ENCODE peak calls at places on chromosome 1, in four cellular contexts. S is ovary, Y is tibial artery, E is transverse colon. I is an unnamed sample.

GRCh38 chr1:162632234-162632666 is at the start of gene DDR2:
- DNase-seq in S (peak; percentile 84), E (peak; percentile 58), Y (peak; percentile 89), I (no peak)

GRCh38 chr1:172955161-172955821 is 95.5 kb downstream of the TNFSF18 start:
- DNase-seq in S (no peak), E (no peak), Y (no peak), I (no peak)

GRCh38 chr1:230083053-230083452 is 16.0 kb downstream of the GALNT2 start:
- DNase-seq in S (no peak), Y (no peak), E (no peak), I (no peak)

GRCh38 chr1:91018006-91018405 is 3.8 kb downstream of the ZNF644 start:
- DNase-seq in S (no peak), E (no peak), Y (no peak), I (no peak)

GRCh38 chr1:66022904-66023620 is 230.4 kb downstream of the PDE4B start:
- DNase-seq in E (no peak), Y (no peak), S (no peak), I (no peak)

GRCh38 chr1:162151900-162152829 is 82.7 kb downstream of the NOS1AP start:
- DNase-seq in E (no peak), Y (no peak), S (no peak), I (no peak)

GRCh38 chr1:89995595-89996397 is 886 bp downstream of the ZNF326 start:
- DNase-seq in Y (no peak), E (peak; percentile 73), S (no peak), I (no peak)

GRCh38 chr1:204293605-204294365 is 65.9 kb downstream of the PLEKHA6 start:
- DNase-seq in S (no peak), E (no peak), Y (peak; percentile 55), I (no peak)

GRCh38 chr1:210151063-210151672 is 81.4 kb upstream of the SERTAD4 start:
- DNase-seq in S (no peak), E (no peak), Y (no peak), I (no peak)

GRCh38 chr1:178502330-178502714 is 5.6 kb upstream of the CLEC20A start:
- DNase-seq in Y (no peak), E (no peak), S (no peak), I (no peak)

GRCh38 chr1:153616144-153616884 is at the start of gene S100A14:
- DNase-seq in Y (no peak), S (no peak), E (peak; percentile 94), I (no peak)

GRCh38 chr1:42692461-42692860 is 10.2 kb downstream of the YBX1 start:
- DNase-seq in S (no peak), Y (no peak), E (peak; percentile 57), I (no peak)

GRCh38 chr1:115761601-115762302 is 6.8 kb downstream of the CASQ2 start:
- DNase-seq in S (no peak), E (no peak), Y (no peak), I (no peak)

GRCh38 chr1:107776898-107777663 is 187.9 kb downstream of the VAV3 start:
- DNase-seq in E (no peak), Y (no peak), S (no peak), I (no peak)

DNA sequence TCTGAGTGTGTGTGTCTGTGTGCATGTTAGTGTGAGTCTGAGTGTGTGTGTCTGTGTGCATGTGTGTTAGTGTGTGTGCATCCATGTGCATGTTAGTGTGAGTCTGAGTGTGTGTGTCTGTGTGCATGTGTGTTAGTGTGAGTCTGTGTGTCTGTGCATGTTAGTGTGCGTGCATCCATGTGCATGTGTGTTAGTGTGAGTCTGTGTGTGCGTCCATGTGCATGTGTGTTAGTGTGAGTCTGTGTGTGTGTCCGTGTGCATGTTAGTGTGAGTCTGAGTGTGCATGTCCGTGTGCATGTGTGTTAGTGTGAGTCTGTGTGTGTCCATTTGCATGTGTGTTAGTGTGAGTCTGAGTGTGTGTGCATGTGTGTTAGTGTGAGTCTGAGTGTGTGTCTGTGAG is 76.6 kb upstream of the ACTRT2 start:
- DNase-seq in S (no peak), E (no peak), Y (no peak), I (no peak)
- H3K9me3 ChIP-seq in S (no peaks in the 10 kb centered on the region), E (no peaks in the 10 kb centered on the region), Y (no peaks in the 10 kb centered on the region), I (no peaks in the 10 kb centered on the region)

DNA sequence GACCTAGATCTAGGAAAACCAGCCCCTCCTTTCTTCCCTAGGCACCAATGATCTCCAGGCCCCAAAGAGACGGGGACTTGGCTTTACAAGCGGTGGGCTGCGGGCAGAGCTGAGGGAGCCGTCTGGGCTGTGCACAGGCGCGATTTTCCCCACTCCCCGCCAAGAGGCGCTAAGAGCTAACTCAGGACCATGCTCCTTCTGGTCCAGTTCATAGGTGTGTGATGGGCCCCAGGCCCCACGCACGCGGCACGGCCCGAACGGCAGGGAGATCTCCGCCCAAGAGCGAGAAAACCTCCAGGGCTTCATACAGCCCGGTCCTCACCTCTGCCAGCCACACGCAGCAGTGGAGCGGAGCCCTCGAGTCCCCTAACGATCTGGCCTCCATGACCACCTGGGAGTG is 7.5 kb upstream of the GPR153 start:
- DNase-seq in S (no peak), E (no peak), Y (no peak), I (no peak)
- H3K9me3 ChIP-seq in S (no peaks in the 10 kb centered on the region), E (no peaks in the 10 kb centered on the region), Y (no peaks in the 10 kb centered on the region), I (no peaks in the 10 kb centered on the region)

GRCh38 chr1:4485398-4485797 is 169.0 kb upstream of the AJAP1 start:
- DNase-seq in S (no peak), E (no peak), Y (no peak), I (no peak)
- H3K9me3 ChIP-seq in S (no peaks in the 10 kb centered on the region), E (no peaks in the 10 kb centered on the region), Y (no peaks in the 10 kb centered on the region), I (no peaks in the 10 kb centered on the region)

DNA sequence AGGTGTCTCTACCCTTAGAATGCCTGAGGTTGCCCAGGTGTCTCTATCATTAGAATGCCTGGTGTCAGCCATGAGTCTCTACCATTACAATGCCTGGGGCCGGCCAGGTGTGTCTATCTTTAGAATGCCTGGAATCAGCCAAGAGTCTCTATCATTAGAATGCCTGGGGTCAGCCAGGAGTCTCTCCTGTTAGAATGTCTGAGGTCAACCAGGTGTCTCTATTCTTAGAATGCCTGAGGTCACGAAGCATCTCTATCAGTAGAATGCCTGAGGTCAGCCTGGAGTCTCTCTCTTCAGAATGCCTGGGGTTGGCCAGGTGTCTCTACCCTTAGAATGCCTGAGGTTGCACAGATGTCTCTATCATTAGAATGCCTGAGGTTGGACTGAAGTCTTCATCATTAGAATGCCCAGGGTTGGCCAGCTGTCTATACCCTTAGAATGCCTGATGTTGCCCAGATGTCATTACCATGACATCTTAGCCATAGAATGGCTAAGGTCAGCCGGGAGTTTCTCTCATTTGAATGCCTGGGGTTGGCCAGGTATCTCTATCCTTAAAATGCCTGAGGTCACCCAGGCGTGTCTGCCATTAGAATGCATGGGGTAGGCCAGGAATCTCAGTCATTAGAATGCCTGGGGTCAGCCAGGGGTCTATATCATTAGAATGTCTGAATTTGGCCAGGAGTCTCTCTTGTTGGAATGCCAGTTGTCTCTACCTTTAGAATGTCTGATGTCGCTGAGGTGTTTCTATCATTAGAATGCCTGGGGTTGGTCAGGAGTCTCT is 44.0 kb downstream of the RNF187 start:
- DNase-seq in E (no peak), S (no peak), Y (no peak), I (no peak)
- H3K9me3 ChIP-seq in E (no peaks in the 10 kb centered on the region), S (no peaks in the 10 kb centered on the region), Y (no peaks in the 10 kb centered on the region), I (no peaks in the 10 kb centered on the region)

GRCh38 chr1:143574891-143575520 is 396.8 kb downstream of the FAM72C start:
- DNase-seq in S (no peak), Y (no peak), E (no peak), I (no peak)
- H3K9me3 ChIP-seq in S (no peaks in the 10 kb centered on the region), Y (no peaks in the 10 kb centered on the region), E (no peaks in the 10 kb centered on the region), I (no peaks in the 10 kb centered on the region)

I was measured in T-helper 17 cell.